ENCODE peak calls at places on chromosomes 3 and 15, in five cellular contexts. F, A, X, B and W are unnamed samples.
A peak's percentile ranks its signal among the peaks of the same experiment; 100 is the strongest.

GRCh38 chr3:79490165-79491028 is 277.4 kb downstream of the ROBO1 start:
- DNase-seq in A (peak; percentile 76), B (no peak), X (peak; percentile 25), F (peak; percentile 94), W (peak; percentile 34)

GRCh38 chr3:28348286-28348636 is 260 bp upstream of the ZCWPW2 start:
- DNase-seq in X (no peak), F (no peak), A (peak; percentile 98), B (no peak), W (peak; percentile 88)

GRCh38 chr3:138442433-138442832 is 8.0 kb downstream of the ESYT3 start:
- DNase-seq in B (no peak), X (no peak), F (peak; percentile 65), A (peak; percentile 89), W (peak; percentile 49)

GRCh38 chr15:89379423-89379735 is 44.8 kb upstream of the POLG start:
- DNase-seq in A (no peak), B (no peak), F (no peak), X (no peak), W (no peak)

GRCh38 chr3:18302517-18302916 is 122.6 kb downstream of the SATB1 start:
- DNase-seq in A (peak; percentile 76), X (peak; percentile 7), B (no peak), F (no peak), W (no peak)

GRCh38 chr15:43625086-43625485 is 6.5 kb upstream of the STRC start:
- DNase-seq in A (no peak), X (no peak), F (no peak), B (no peak), W (no peak)

GRCh38 chr3:140552898-140553297 is 125.0 kb upstream of the TRIM42 start:
- DNase-seq in A (peak; percentile 27), X (no peak), B (no peak), F (peak; percentile 22), W (no peak)

GRCh38 chr15:92580021-92580420 is 75.6 kb downstream of the FAM174B start:
- DNase-seq in A (no peak), B (no peak), F (no peak), X (no peak), W (no peak)

GRCh38 chr3:180420804-180421203 is 181.2 kb upstream of the TTC14 start:
- DNase-seq in F (no peak), B (no peak), X (no peak), A (peak; percentile 56), W (no peak)

GRCh38 chr3:125059488-125060245 is 3.9 kb upstream of the HEG1 start:
- DNase-seq in X (no peak), B (no peak), F (no peak), A (peak; percentile 62), W (no peak)

GRCh38 chr3:27939940-27940339 is 217.8 kb upstream of the EOMES start:
- DNase-seq in X (no peak), F (peak; percentile 57), A (peak; percentile 80), B (no peak), W (peak; percentile 41)

GRCh38 chr3:138082992-138083386 is 32.4 kb downstream of the DZIP1L start:
- DNase-seq in A (peak; percentile 64), B (no peak), X (no peak), F (peak; percentile 54), W (no peak)

GRCh38 chr15:70328137-70329115 is 230.7 kb upstream of the TLE3 start:
- DNase-seq in B (no peak), X (peak; percentile 43), F (peak; percentile 95), A (peak; percentile 85), W (peak; percentile 45)

GRCh38 chr3:114389156-114389555 is 95.3 kb downstream of the TIGIT start:
- DNase-seq in A (no peak), X (no peak), B (no peak), F (no peak), W (no peak)

GRCh38 chr15:34241376-34242350 is 16.8 kb downstream of the EMC4 start:
- DNase-seq in F (peak; percentile 23), A (peak; percentile 63), B (no peak), X (peak; percentile 18), W (no peak)

GRCh38 chr3:79886204-79886603 is 118.4 kb upstream of the ROBO1 start:
- DNase-seq in A (no peak), F (no peak), X (no peak), B (no peak), W (no peak)

GRCh38 chr3:129549805-129550204 is 6.8 kb downstream of the H1-8 start:
- DNase-seq in B (no peak), F (no peak), X (no peak), A (no peak), W (no peak)

GRCh38 chr15:66939451-66940023 is 125.9 kb upstream of the SMAD3 start:
- DNase-seq in F (no peak), A (no peak), B (no peak), X (no peak), W (no peak)

GRCh38 chr3:139084176-139084575 is 39.5 kb upstream of the PRR23C start:
- DNase-seq in A (no peak), X (no peak), F (no peak), B (no peak), W (no peak)

GRCh38 chr3:16993227-16993626 is 108.5 kb downstream of the PLCL2 start:
- DNase-seq in F (peak; percentile 8), X (no peak), A (peak; percentile 69), B (peak; percentile 49), W (no peak)

GRCh38 chr3:16456784-16457415 is 56.6 kb downstream of the RFTN1 start:
- DNase-seq in X (peak; percentile 11), F (peak; percentile 95), B (no peak), A (no peak), W (no peak)

GRCh38 chr3:197426161-197426566 is 127.8 kb upstream of the DLG1 start:
- DNase-seq in A (no peak), B (no peak), X (no peak), F (no peak), W (peak; percentile 74)

GRCh38 chr15:52078197-52078875 is 34.2 kb downstream of the BCL2L10 start:
- DNase-seq in X (no peak), B (no peak), A (no peak), F (no peak), W (no peak)

GRCh38 chr15:58534556-58534955 is 102.8 kb downstream of the LIPC start:
- DNase-seq in F (no peak), B (no peak), A (no peak), X (no peak), W (no peak)

GRCh38 chr3:117264204-117264994 is 554.8 kb downstream of the TUSC7 start:
- DNase-seq in F (no peak), X (no peak), A (no peak), B (no peak), W (no peak)

GRCh38 chr3:161316006-161316689 is 55.2 kb downstream of the SPTSSB start:
- DNase-seq in F (peak; percentile 54), X (peak; percentile 29), A (peak; percentile 21), B (peak; percentile 88), W (no peak)

GRCh38 chr3:126397610-126398422 is 3.1 kb downstream of the CFAP100 start:
- DNase-seq in B (no peak), F (no peak), A (no peak), X (no peak), W (no peak)

GRCh38 chr3:169760479-169760878 is 4.4 kb downstream of the TERC start:
- DNase-seq in A (peak; percentile 64), F (peak; percentile 26), B (no peak), X (no peak), W (no peak)

GRCh38 chr3:173395073-173395411 is 2.5 kb upstream of the NLGN1 start:
- DNase-seq in F (no peak), A (no peak), B (peak; percentile 76), X (no peak), W (no peak)

GRCh38 chr3:63067999-63068645 is 192.9 kb upstream of the CADPS start:
- DNase-seq in A (peak; percentile 72), X (no peak), B (no peak), F (peak; percentile 53), W (peak; percentile 66)

GRCh38 chr3:151265166-151265565 is 13.2 kb downstream of the P2RY14 start:
- DNase-seq in X (no peak), B (no peak), F (no peak), A (no peak), W (no peak)

GRCh38 chr15:56371495-56372147 is 6.4 kb downstream of the TEX9 start:
- DNase-seq in A (no peak), X (no peak), B (peak; percentile 48), F (no peak), W (no peak)

GRCh38 chr3:108883373-108883772 is 60.8 kb downstream of the TRAT1 start:
- DNase-seq in X (no peak), F (no peak), B (no peak), A (no peak), W (no peak)

GRCh38 chr3:29755416-29755815 is 474.5 kb downstream of the RBMS3 start:
- DNase-seq in X (no peak), A (no peak), B (no peak), F (no peak), W (no peak)
- H3K4me1 ChIP-seq in X (peaks cover 3% of the 10 kb centered on the region), A (peaks cover 40% of the 10 kb centered on the region), B (no peaks in the 10 kb centered on the region), F (peaks cover 35% of the 10 kb centered on the region), W (peaks cover 21% of the 10 kb centered on the region)

DNA sequence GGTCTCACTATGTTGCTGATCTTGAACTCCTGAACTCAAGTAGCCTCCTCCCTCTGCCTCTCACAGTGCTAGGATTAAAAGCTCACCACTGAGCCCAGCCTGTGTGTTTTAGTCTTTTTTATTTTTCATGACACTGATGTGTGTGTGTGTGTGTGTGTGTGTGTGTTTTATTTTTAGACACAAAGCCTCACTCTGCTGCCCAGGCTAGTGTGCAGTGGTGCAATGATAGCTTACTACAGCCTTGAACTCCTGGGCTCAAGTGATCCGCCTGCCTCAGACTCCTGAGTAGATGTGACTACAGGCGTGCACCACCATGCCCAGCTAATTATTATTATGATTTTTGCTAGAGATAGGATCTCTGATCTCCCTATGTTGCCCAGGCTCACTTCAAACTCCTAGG is 23.3 kb upstream of the CTSH start:
- DNase-seq in F (no peak), X (no peak), B (no peak), A (no peak), W (no peak)
- H3K4me3 ChIP-seq in F (no peak overlapping the region), X (no peak overlapping the region), B (no peak overlapping the region), A (no peak overlapping the region), W (no peak overlapping the region)

GRCh38 chr3:98884675-98885371 is 16.7 kb downstream of the DCBLD2 start:
- DNase-seq in F (peak; percentile 67), B (no peak), X (no peak), A (peak; percentile 61), W (no peak)
- H3K4me1 ChIP-seq in F (peaks cover 55% of the 10 kb centered on the region), B (peaks cover 29% of the 10 kb centered on the region), X (peaks cover 3% of the 10 kb centered on the region), A (peaks cover 65% of the 10 kb centered on the region), W (peaks cover 12% of the 10 kb centered on the region)

DNA sequence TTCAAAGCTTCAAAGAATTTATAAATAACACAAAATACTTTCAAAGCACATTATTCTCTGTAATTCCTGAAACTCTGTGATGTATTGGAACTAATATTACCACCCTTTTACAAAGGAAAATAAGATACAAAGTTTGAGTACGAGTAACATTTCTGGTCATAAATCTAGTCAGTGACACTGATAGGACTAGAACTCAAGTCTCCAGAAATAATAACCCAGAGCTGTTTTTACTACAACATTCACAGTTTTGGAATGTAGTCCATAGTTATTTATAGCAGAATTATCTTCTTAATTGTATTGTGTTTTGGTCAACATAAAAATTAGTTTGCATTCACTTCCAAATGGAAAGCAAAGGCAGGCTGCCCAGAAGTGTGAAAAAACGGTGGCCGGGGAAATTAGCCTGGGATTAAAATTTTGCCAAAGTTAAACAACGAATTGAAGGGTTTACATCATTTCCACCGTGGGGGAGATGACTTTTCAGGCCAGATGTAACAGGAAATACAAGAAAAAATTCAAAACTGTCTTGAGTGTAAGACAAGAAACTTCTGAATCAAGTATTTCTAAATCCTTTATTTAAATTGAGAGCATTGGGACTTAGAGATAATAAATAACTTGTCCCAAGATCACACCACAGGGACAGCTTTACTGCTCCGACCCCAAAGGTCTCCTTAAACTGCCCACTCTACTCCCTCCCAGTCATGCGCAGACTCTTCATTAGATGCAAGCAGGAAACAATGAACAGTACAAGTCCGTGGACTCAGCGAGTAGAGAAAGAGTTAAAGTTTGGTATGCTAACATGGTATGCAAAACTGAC is 74.3 kb upstream of the VGLL4 start:
- DNase-seq in A (peak; percentile 69), B (no peak), F (peak; percentile 42), X (no peak), W (peak; percentile 62)
- H3K4me3 ChIP-seq in A (peak overlapping the region; percentile 82), B (peak overlapping the region; percentile 76), F (peak overlapping the region; percentile 87), X (peak overlapping the region; percentile 84), W (peak overlapping the region; percentile 86)